ENCODE peak calls at places on chromosomes 2 and 18, in seven cellular contexts. One of them, this sample, is unnamed.

GRCh38 chr2:45860136-45861106 is 208.9 kb downstream of the PRKCE start:
- DNase-seq in hepatic stellate cell: peak
- DNase-seq in Right ventricle myocardium superior: peak
- DNase-seq in T-helper 1 cell: no peak
- DNase-seq in neural progenitor cell: no peak
- DNase-seq in ELF-1: no peak
- DNase-seq in AG04449: no peak
- DNase-seq in this sample: no peak

GRCh38 chr2:152542995-152543481 is 174.2 kb downstream of the PRPF40A start:
- DNase-seq in hepatic stellate cell: peak
- DNase-seq in Right ventricle myocardium superior: no peak
- DNase-seq in T-helper 1 cell: no peak
- DNase-seq in neural progenitor cell: peak
- DNase-seq in ELF-1: peak
- DNase-seq in AG04449: peak
- DNase-seq in this sample: no peak

GRCh38 chr18:76351961-76352581 is 143.0 kb downstream of the ZNF516 start:
- DNase-seq in hepatic stellate cell: peak
- DNase-seq in Right ventricle myocardium superior: peak
- DNase-seq in T-helper 1 cell: no peak
- DNase-seq in neural progenitor cell: no peak
- DNase-seq in ELF-1: peak
- DNase-seq in AG04449: peak
- DNase-seq in this sample: no peak

GRCh38 chr2:233429175-233429897 is 75.0 kb downstream of the DGKD start:
- DNase-seq in hepatic stellate cell: no peak
- DNase-seq in Right ventricle myocardium superior: no peak
- DNase-seq in T-helper 1 cell: no peak
- DNase-seq in neural progenitor cell: no peak
- DNase-seq in ELF-1: no peak
- DNase-seq in AG04449: no peak
- DNase-seq in this sample: no peak

GRCh38 chr18:21132398-21132918 is 20.8 kb upstream of the ROCK1 start:
- DNase-seq in hepatic stellate cell: no peak
- DNase-seq in Right ventricle myocardium superior: no peak
- DNase-seq in T-helper 1 cell: no peak
- DNase-seq in neural progenitor cell: no peak
- DNase-seq in ELF-1: no peak
- DNase-seq in AG04449: no peak
- DNase-seq in this sample: no peak

GRCh38 chr2:105903051-105903674 is 158.5 kb downstream of the NCK2 start:
- DNase-seq in hepatic stellate cell: no peak
- DNase-seq in Right ventricle myocardium superior: no peak
- DNase-seq in T-helper 1 cell: no peak
- DNase-seq in neural progenitor cell: no peak
- DNase-seq in ELF-1: no peak
- DNase-seq in AG04449: no peak
- DNase-seq in this sample: no peak

GRCh38 chr2:20676353-20677215 is 9.6 kb downstream of the GDF7 start:
- DNase-seq in hepatic stellate cell: no peak
- DNase-seq in Right ventricle myocardium superior: no peak
- DNase-seq in T-helper 1 cell: no peak
- DNase-seq in neural progenitor cell: no peak
- DNase-seq in ELF-1: no peak
- DNase-seq in AG04449: no peak
- DNase-seq in this sample: no peak

GRCh38 chr2:214135966-214136365 is 274.9 kb upstream of the VWC2L start:
- DNase-seq in hepatic stellate cell: no peak
- DNase-seq in Right ventricle myocardium superior: no peak
- DNase-seq in T-helper 1 cell: no peak
- DNase-seq in neural progenitor cell: no peak
- DNase-seq in ELF-1: no peak
- DNase-seq in AG04449: no peak
- DNase-seq in this sample: peak

GRCh38 chr2:1645761-1646476 is 98.4 kb downstream of the PXDN start:
- DNase-seq in hepatic stellate cell: no peak
- DNase-seq in Right ventricle myocardium superior: no peak
- DNase-seq in T-helper 1 cell: no peak
- DNase-seq in neural progenitor cell: no peak
- DNase-seq in ELF-1: peak
- DNase-seq in AG04449: no peak
- DNase-seq in this sample: no peak

GRCh38 chr2:230161180-230161579 is 58.6 kb downstream of the SP110 start:
- DNase-seq in hepatic stellate cell: no peak
- DNase-seq in Right ventricle myocardium superior: no peak
- DNase-seq in T-helper 1 cell: no peak
- DNase-seq in neural progenitor cell: no peak
- DNase-seq in ELF-1: no peak
- DNase-seq in AG04449: no peak
- DNase-seq in this sample: no peak

GRCh38 chr2:214865400-214865799 is 55.9 kb upstream of the BARD1 start:
- DNase-seq in hepatic stellate cell: no peak
- DNase-seq in Right ventricle myocardium superior: no peak
- DNase-seq in T-helper 1 cell: no peak
- DNase-seq in neural progenitor cell: no peak
- DNase-seq in ELF-1: no peak
- DNase-seq in AG04449: no peak
- DNase-seq in this sample: no peak

GRCh38 chr2:95273911-95274290 is 348 bp upstream of the PROM2 start:
- DNase-seq in hepatic stellate cell: no peak
- DNase-seq in Right ventricle myocardium superior: no peak
- DNase-seq in T-helper 1 cell: no peak
- DNase-seq in neural progenitor cell: no peak
- DNase-seq in ELF-1: no peak
- DNase-seq in AG04449: no peak
- DNase-seq in this sample: no peak

GRCh38 chr2:37630778-37631177 is 40.7 kb downstream of the CDC42EP3 start:
- DNase-seq in hepatic stellate cell: no peak
- DNase-seq in Right ventricle myocardium superior: no peak
- DNase-seq in T-helper 1 cell: no peak
- DNase-seq in neural progenitor cell: no peak
- DNase-seq in ELF-1: no peak
- DNase-seq in AG04449: no peak
- DNase-seq in this sample: no peak

GRCh38 chr18:35030234-35030989 is 10.8 kb upstream of the MAPRE2 start:
- DNase-seq in hepatic stellate cell: no peak
- DNase-seq in Right ventricle myocardium superior: no peak
- DNase-seq in T-helper 1 cell: no peak
- DNase-seq in neural progenitor cell: no peak
- DNase-seq in ELF-1: no peak
- DNase-seq in AG04449: no peak
- DNase-seq in this sample: no peak

GRCh38 chr2:203688798-203689197 is 17.6 kb upstream of the CD28 start:
- DNase-seq in hepatic stellate cell: peak
- DNase-seq in Right ventricle myocardium superior: peak
- DNase-seq in T-helper 1 cell: no peak
- DNase-seq in neural progenitor cell: peak
- DNase-seq in ELF-1: peak
- DNase-seq in AG04449: no peak
- DNase-seq in this sample: no peak

GRCh38 chr2:150126143-150126725 is 361.2 kb downstream of the RND3 start:
- DNase-seq in hepatic stellate cell: no peak
- DNase-seq in Right ventricle myocardium superior: no peak
- DNase-seq in T-helper 1 cell: no peak
- DNase-seq in neural progenitor cell: no peak
- DNase-seq in ELF-1: no peak
- DNase-seq in AG04449: no peak
- DNase-seq in this sample: no peak

GRCh38 chr2:231376857-231377256 is 18.7 kb upstream of the B3GNT7 start:
- DNase-seq in hepatic stellate cell: no peak
- DNase-seq in Right ventricle myocardium superior: no peak
- DNase-seq in T-helper 1 cell: no peak
- DNase-seq in neural progenitor cell: no peak
- DNase-seq in ELF-1: peak
- DNase-seq in AG04449: no peak
- DNase-seq in this sample: no peak